ENCODE peak calls at places on chromosomes 3 and 15, in four cellular contexts. Q, O, B and I are unnamed samples.

GRCh38 chr15:45378149-45378912 is at the start of gene GATM:
- DNase-seq in Q (peak), O (peak), B (no peak), I (peak)

GRCh38 chr3:44125882-44126281 is 115.8 kb upstream of the TOPAZ1 start:
- DNase-seq in Q (no peak), O (no peak), B (no peak), I (no peak)

GRCh38 chr15:39782441-39783138 is at the start of gene FSIP1:
- DNase-seq in Q (peak), O (peak), B (peak), I (peak)

GRCh38 chr3:97817965-97818364 is 3.8 kb upstream of the CRYBG3 start:
- DNase-seq in Q (no peak), O (peak), B (no peak), I (no peak)

GRCh38 chr3:126494204-126494603 is 18.5 kb upstream of the ZXDC start:
- DNase-seq in Q (no peak), O (no peak), B (no peak), I (no peak)

GRCh38 chr3:98596902-98597500 is 3.6 kb upstream of the CPOX start:
- DNase-seq in Q (no peak), O (no peak), B (no peak), I (no peak)

GRCh38 chr15:86362556-86362955 is 282.9 kb downstream of the AGBL1 start:
- DNase-seq in Q (no peak), O (no peak), B (no peak), I (no peak)

GRCh38 chr3:95097493-95097892 is 1034.6 kb downstream of the NSUN3 start:
- DNase-seq in Q (no peak), O (no peak), B (no peak), I (no peak)

GRCh38 chr3:139427283-139428060 is 38.0 kb upstream of the COPB2 start:
- DNase-seq in Q (no peak), O (peak), B (no peak), I (no peak)

GRCh38 chr3:179801263-179801662 is 148.4 kb downstream of the USP13 start:
- DNase-seq in Q (no peak), O (no peak), B (no peak), I (no peak)

GRCh38 chr3:153623834-153624233 is 461.8 kb downstream of the RAP2B start:
- DNase-seq in Q (no peak), O (no peak), B (no peak), I (no peak)